ENCODE peak calls at places on chromosomes 6 and 20, in nine cellular contexts. C, F, V, O, L, W, I, H and X are unnamed samples. For H3K4me1, the result is how much of the 10 kb centered on the place peaks cover.

GRCh38 chr6:128899651-128900050 is 16.7 kb downstream of the LAMA2 start:
- DNase-seq in W (no peak), C (no peak), O (no peak), I (no peak), V (no peak), H (no peak), F (no peak), L (no peak), X (no peak)

GRCh38 chr20:25000268-25000801 is 7.8 kb upstream of the APMAP start:
- DNase-seq in F (peak), V (no peak), W (peak), I (peak), L (peak), C (peak), O (peak), H (peak), X (peak)

GRCh38 chr6:149723771-149724417 is 6.0 kb upstream of the LATS1 start:
- DNase-seq in I (peak), F (peak), H (peak), L (peak), O (no peak), C (peak), W (peak), V (no peak), X (peak)

GRCh38 chr6:140921366-140922226 is 1211.1 kb upstream of the GJE1 start:
- DNase-seq in I (peak), V (no peak), F (no peak), H (no peak), L (peak), W (no peak), C (no peak), O (no peak), X (no peak)

GRCh38 chr6:17640477-17640917 is 40.4 kb downstream of the FAM8A1 start:
- DNase-seq in C (no peak), O (no peak), F (no peak), I (no peak), L (no peak), W (no peak), H (no peak), V (no peak), X (no peak)

GRCh38 chr6:45548657-45549515 is 171.2 kb upstream of the SUPT3H start:
- DNase-seq in L (peak), W (no peak), C (no peak), F (no peak), H (no peak), V (no peak), O (no peak), I (no peak), X (no peak)

GRCh38 chr6:102114402-102114801 is 720.9 kb downstream of the GRIK2 start:
- DNase-seq in F (no peak), I (no peak), O (no peak), L (no peak), C (no peak), H (no peak), W (no peak), V (no peak), X (no peak)

GRCh38 chr20:19936801-19937583 is 80.2 kb upstream of the NAA20 start:
- DNase-seq in C (peak), H (no peak), F (no peak), V (no peak), O (no peak), L (no peak), I (no peak), W (no peak), X (no peak)

GRCh38 chr6:164345340-164345739 is 930.8 kb downstream of the QKI start:
- DNase-seq in L (no peak), F (no peak), O (no peak), H (no peak), C (no peak), V (no peak), I (no peak), W (no peak), X (no peak)

GRCh38 chr6:168450921-168451320 is 9.9 kb downstream of the SMOC2 start:
- DNase-seq in C (no peak), I (no peak), O (no peak), F (no peak), L (no peak), H (no peak), V (no peak), W (no peak), X (no peak)

GRCh38 chr20:57210054-57210910 is 56.2 kb downstream of the BMP7 start:
- DNase-seq in O (no peak), I (no peak), H (no peak), C (no peak), L (peak), W (peak), V (no peak), F (no peak), X (peak)

GRCh38 chr20:20849126-20849525 is 136.7 kb upstream of the RALGAPA2 start:
- DNase-seq in L (no peak), H (no peak), I (no peak), W (no peak), C (no peak), F (no peak), V (no peak), O (no peak), X (no peak)

GRCh38 chr6:89369009-89369408 is 16.5 kb upstream of the UBE2J1 start:
- DNase-seq in W (peak), C (no peak), F (peak), L (peak), O (peak), H (peak), I (peak), V (no peak), X (peak)

GRCh38 chr6:97085772-97086171 is 161.2 kb downstream of the KLHL32 start:
- DNase-seq in I (no peak), V (no peak), C (no peak), F (no peak), L (no peak), W (no peak), O (no peak), H (no peak), X (no peak)

GRCh38 chr6:166486536-166486880 is 100.0 kb downstream of the RAMACL start:
- DNase-seq in H (no peak), W (no peak), O (no peak), V (no peak), C (peak), L (no peak), F (no peak), I (no peak), X (no peak)

GRCh38 chr6:166483026-166483425 is 100.3 kb upstream of the MPC1 start:
- DNase-seq in L (no peak), H (no peak), C (peak), O (no peak), F (no peak), V (no peak), I (no peak), W (no peak), X (no peak)

GRCh38 chr6:166485651-166486535 is 100.6 kb downstream of the RAMACL start:
- DNase-seq in L (no peak), C (peak), O (no peak), W (no peak), I (no peak), H (no peak), V (no peak), F (no peak), X (no peak)

GRCh38 chr6:166484863-166485262 is 101.6 kb downstream of the RAMACL start:
- DNase-seq in H (no peak), W (no peak), L (no peak), O (no peak), I (no peak), C (peak), F (no peak), V (no peak), X (no peak)

DNA sequence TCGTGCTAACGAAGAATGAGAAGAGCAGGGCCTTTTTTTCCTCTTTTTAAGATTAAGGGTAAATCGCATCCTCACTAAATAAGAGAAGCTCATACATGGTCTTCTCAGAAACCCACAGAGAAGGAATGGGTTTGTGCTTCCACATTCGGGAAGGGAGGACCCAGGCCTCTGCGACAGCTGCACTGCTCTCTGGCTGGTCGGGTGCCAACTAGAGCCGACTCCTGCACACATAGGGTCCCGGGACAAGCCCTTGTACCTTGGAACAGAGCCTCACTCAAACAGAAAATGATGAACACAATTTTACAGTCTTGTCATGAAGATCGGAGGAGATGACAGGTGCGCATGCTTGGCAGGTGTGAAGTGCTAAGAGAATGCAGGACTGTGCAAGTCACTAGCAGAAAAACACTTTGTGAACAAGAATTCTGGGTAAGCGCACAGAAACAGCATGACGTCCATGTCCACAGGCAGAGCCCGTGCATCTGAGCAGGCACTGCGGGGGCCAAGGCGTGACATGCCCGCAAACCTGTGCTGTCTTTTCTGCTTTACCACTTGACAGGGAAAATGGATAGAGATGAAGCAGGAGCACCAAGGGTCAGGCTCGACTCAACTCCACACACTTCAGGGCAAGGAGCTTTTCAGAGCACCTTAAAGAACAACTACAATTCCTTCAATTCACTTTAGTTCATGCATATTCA is 101.0 kb upstream of the MPC1 start:
- DNase-seq in I (no peak), F (no peak), W (no peak), H (no peak), V (no peak), O (no peak), C (peak), L (no peak), X (no peak)
- H3K4me1 ChIP-seq in I (under half), F (under half), W (under half), H (under half), V (under half), O (under half), C (under half), L (under half), X (under half)

GRCh38 chr6:43308101-43308989 is at the start of gene CRIP3:
- DNase-seq in O (peak), W (peak), F (no peak), H (peak), L (peak), I (peak), C (peak), V (peak), X (peak)
- TF ChIP-seq CTCF in O (peak), W (peak), F (peak), H (peak), L (peak), I (no peak), C (peak), V (no peak), X (no peak)

GRCh38 chr6:21587182-21587924 is 6.2 kb upstream of the SOX4 start:
- DNase-seq in W (peak), F (peak), O (peak), V (no peak), L (peak), C (peak), I (peak), H (peak), X (peak)
- TF ChIP-seq POLR2A in W (no peak), F (no peak), O (peak), V (no peak), L (peak), C (no peak), I (no peak), H (no peak), X (no peak)

GRCh38 chr6:7578949-7579348 is 11.0 kb upstream of the SNRNP48 start:
- DNase-seq in O (no peak), V (no peak), F (no peak), C (no peak), H (no peak), W (no peak), I (no peak), L (no peak), X (no peak)
- H3K4me1 ChIP-seq in O (under half), V (under half), F (under half), C (under half), H (under half), W (under half), I (under half), L (under half), X (under half)

GRCh38 chr6:132934496-132934895 is 120.1 kb downstream of the RPS12 start:
- DNase-seq in I (no peak), W (no peak), O (no peak), F (no peak), H (no peak), V (no peak), L (no peak), C (no peak), X (no peak)

GRCh38 chr6:132932566-132932965 is 118.2 kb downstream of the RPS12 start:
- DNase-seq in I (peak), V (no peak), L (no peak), F (no peak), H (no peak), O (no peak), W (no peak), C (no peak), X (no peak)

GRCh38 chr6:132936641-132937040 is 122.3 kb downstream of the RPS12 start:
- DNase-seq in F (no peak), V (no peak), C (no peak), L (no peak), I (no peak), O (no peak), W (no peak), H (no peak), X (no peak)

GRCh38 chr6:132933085-132933484 is 118.7 kb downstream of the RPS12 start:
- DNase-seq in L (no peak), H (no peak), F (no peak), I (no peak), V (no peak), C (no peak), W (no peak), O (no peak), X (no peak)

DNA sequence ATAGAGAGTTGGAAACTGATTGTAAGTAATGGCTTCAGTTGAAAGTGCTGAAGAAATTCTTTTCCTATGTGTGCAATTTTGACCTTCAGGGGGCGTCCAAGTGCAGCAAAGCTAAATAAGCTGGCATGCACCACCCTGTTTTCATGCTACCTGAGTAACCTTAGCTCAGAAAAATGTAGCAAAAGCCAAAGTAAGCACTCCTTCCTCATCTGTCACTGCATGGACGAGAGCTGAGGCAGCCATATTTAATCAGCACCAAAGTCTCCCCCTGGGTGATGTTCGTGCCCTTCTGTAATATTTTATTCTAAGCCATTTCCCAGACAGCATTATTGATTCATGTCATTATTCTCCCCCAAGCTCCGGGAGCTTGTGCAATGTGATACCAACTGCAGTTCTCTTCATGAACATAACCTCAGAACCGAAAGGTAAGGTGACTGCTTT is 123.1 kb downstream of the RPS12 start:
- DNase-seq in W (peak), V (peak), F (no peak), O (peak), C (no peak), I (peak), L (peak), H (peak), X (peak)
- TF ChIP-seq CTCF in W (peak), V (no peak), F (peak), O (peak), C (peak), I (peak), L (peak), H (peak), X (no peak)

DNA sequence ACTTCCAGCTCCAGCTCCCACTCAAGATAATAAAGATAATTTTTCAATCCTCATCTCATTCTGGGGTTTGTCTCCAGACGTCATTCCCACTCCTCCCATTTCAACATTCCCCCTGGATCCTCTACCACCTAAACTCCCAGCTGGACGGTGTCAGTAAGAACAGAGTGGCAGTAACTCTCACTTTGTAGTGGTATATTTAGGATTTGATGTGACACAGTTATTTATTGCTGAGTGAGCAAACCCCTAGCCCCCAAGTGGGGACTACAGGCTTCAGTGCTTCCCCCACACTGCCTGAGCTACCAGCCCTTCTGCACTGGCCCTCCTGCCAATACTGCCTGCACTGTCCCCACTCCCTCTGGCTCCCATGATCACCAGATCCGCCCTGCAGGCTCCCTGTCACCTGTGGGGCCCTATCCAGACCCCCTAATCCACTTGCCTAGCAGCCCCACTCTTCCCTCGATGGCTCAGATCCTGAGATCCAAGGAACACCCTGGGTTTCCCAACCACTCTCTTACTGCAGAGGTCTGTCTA is 2.4 kb downstream of the C6orf47 start:
- DNase-seq in C (no peak), F (no peak), O (no peak), H (no peak), L (no peak), W (no peak), I (no peak), V (no peak), X (no peak)
- TF ChIP-seq POLR2A in C (no peak), F (no peak), O (no peak), H (no peak), L (no peak), W (no peak), I (no peak), V (no peak), X (no peak)

DNA sequence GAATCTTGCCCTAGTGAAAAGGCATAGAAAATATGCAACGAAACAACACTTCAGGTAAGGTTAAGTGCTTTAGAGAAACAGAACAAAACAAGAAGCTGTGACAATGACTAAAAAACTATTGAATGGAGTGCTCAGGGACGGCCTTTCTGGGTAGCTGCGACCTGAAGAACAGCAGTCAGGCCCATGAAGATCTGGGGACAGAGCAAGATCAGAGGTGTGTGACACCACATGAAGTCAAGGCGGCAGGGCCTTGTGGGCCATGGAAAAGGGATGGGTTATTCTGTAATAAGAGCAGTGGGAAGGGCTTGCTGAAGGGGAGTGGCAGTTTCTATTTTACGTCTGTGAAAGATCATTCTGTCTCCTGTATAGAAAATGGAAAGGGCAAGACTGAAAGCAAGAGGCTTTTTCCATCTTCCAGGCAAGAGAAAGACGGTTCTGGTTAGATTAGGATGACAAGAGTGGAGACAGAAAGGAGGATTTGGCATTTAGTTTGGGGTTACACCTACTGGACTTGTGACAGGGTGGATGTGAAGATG is 5.1 kb downstream of the UBE2V1 start:
- DNase-seq in O (no peak), F (no peak), V (no peak), H (no peak), I (no peak), C (no peak), L (no peak), W (no peak), X (no peak)
- H3K4me1 ChIP-seq in O (under half), F (under half), V (under half), H (half or more), I (under half), C (half or more), L (under half), W (under half), X (half or more)